ENCODE peak calls at places on chromosomes 1 and 21, in nine cellular contexts. M is AG04450, Y is HCT116, Z is adrenal gland, S is fibroblast of the aortic adventitia, O is psoas muscle, G is AG10803, W is lower lobe of right lung, B is heart right ventricle. I is an unnamed sample.
A peak's percentile ranks its signal among the peaks of the same experiment; 100 is the strongest.

GRCh38 chr1:240280560-240281322 is 189.1 kb downstream of the FMN2 start:
- DNase-seq in M (no peak), Y (no peak), Z (no peak), S (no peak), O (no peak), G (no peak), W (no peak), B (no peak), I (no peak)

GRCh38 chr1:67162954-67163353 is 3.3 kb upstream of the IL23R start:
- DNase-seq in M (no peak), Y (peak; percentile 61), Z (no peak), S (peak; percentile 4), O (no peak), G (no peak), W (no peak), B (no peak), I (no peak)

GRCh38 chr1:166136699-166137401 is 30.0 kb downstream of the FAM78B start:
- DNase-seq in M (no peak), Y (no peak), Z (no peak), S (peak; percentile 82), O (no peak), G (no peak), W (no peak), B (no peak), I (no peak)

GRCh38 chr1:23638786-23639241 is 52.8 kb upstream of the RPL11 start:
- DNase-seq in M (no peak), Y (no peak), Z (peak; percentile 19), S (peak; percentile 75), O (no peak), G (no peak), W (no peak), B (peak; percentile 46), I (no peak)

GRCh38 chr21:41643246-41643966 is 123.4 kb downstream of the RIPK4 start:
- DNase-seq in M (no peak), Y (no peak), Z (no peak), S (no peak), O (no peak), G (no peak), W (no peak), B (no peak), I (no peak)

GRCh38 chr1:56389813-56390539 is 189.4 kb downstream of the PLPP3 start:
- DNase-seq in M (peak; percentile 37), Y (no peak), Z (no peak), S (no peak), O (no peak), G (no peak), W (no peak), B (no peak), I (no peak)

GRCh38 chr1:207004931-207005830 is 27.4 kb downstream of the C1orf116 start:
- DNase-seq in M (peak; percentile 23), Y (peak; percentile 74), Z (peak; percentile 64), S (peak; percentile 70), O (no peak), G (peak; percentile 78), W (peak; percentile 64), B (peak; percentile 45), I (no peak)

GRCh38 chr1:7566417-7567375 is 204.4 kb upstream of the VAMP3 start:
- DNase-seq in M (no peak), Y (no peak), Z (no peak), S (no peak), O (peak; percentile 25), G (no peak), W (no peak), B (no peak), I (no peak)

GRCh38 chr1:9629445-9630201 is 21.9 kb upstream of the PIK3CD start:
- DNase-seq in M (no peak), Y (no peak), Z (peak; percentile 45), S (no peak), O (peak; percentile 73), G (no peak), W (peak; percentile 85), B (peak; percentile 53), I (peak; percentile 70)

GRCh38 chr1:232306269-232306911 is 323.5 kb downstream of the SIPA1L2 start:
- DNase-seq in M (no peak), Y (no peak), Z (no peak), S (peak; percentile 34), O (peak; percentile 60), G (no peak), W (peak; percentile 61), B (peak; percentile 63), I (no peak)

GRCh38 chr1:245247791-245248789 is 93.3 kb downstream of the KIF26B start:
- DNase-seq in M (no peak), Y (no peak), Z (no peak), S (no peak), O (no peak), G (no peak), W (no peak), B (no peak), I (no peak)

GRCh38 chr1:41843378-41843777 is 75.3 kb downstream of the HIVEP3 start:
- DNase-seq in M (peak; percentile 33), Y (no peak), Z (no peak), S (peak; percentile 75), O (no peak), G (peak; percentile 70), W (no peak), B (no peak), I (no peak)

DNA sequence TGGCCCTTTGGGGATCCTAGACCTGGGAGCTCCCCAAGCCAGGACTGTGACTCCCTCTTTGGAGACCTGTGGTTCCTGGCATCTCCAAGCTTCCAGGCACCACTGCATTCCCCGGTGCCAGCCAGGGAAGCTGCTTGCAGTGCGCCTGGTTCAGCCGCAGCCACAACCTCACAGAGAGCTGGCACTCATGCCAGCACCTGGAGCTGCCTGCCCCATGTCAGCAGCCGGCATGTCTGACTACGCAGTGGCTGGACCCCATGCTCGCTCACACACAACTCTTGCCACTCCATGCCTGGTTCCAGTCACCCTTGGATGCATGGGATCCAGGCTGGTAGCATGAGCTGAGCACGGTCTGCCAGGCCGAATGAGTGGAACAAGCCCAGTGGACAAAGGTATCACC is 426.6 kb downstream of the LRRIQ3 start:
- DNase-seq in M (no peak), Y (no peak), Z (no peak), S (no peak), O (no peak), G (no peak), W (peak; percentile 43), B (no peak), I (no peak)
- TF ChIP-seq CTCF in M (no peak), Y (no peak), Z (no peak), S (no peak), O (no peak), G (no peak), W (no peak), B (no peak), I (no peak)

GRCh38 chr1:86856196-86856595 is 57.7 kb downstream of the SELENOF start:
- DNase-seq in M (no peak), Y (no peak), Z (no peak), S (no peak), O (no peak), G (no peak), W (no peak), B (no peak), I (no peak)

GRCh38 chr1:86854352-86854751 is 59.6 kb downstream of the SELENOF start:
- DNase-seq in M (no peak), Y (no peak), Z (no peak), S (no peak), O (no peak), G (no peak), W (no peak), B (no peak), I (no peak)

GRCh38 chr1:86849756-86850155 is 64.2 kb downstream of the SELENOF start:
- DNase-seq in M (no peak), Y (no peak), Z (no peak), S (no peak), O (no peak), G (no peak), W (no peak), B (no peak), I (no peak)

GRCh38 chr1:86852289-86852688 is 61.6 kb downstream of the SELENOF start:
- DNase-seq in M (no peak), Y (no peak), Z (no peak), S (no peak), O (no peak), G (no peak), W (no peak), B (no peak), I (no peak)

GRCh38 chr1:86852737-86853408 is 61.1 kb downstream of the SELENOF start:
- DNase-seq in M (no peak), Y (no peak), Z (no peak), S (no peak), O (no peak), G (no peak), W (no peak), B (no peak), I (no peak)
- TF ChIP-seq CTCF in M (no peak), Y (no peak), Z (no peak), S (no peak), O (no peak), G (no peak), W (no peak), B (no peak), I (no peak)

GRCh38 chr1:167645625-167646410 is 15.8 kb downstream of the RCSD1 start:
- DNase-seq in M (no peak), Y (no peak), Z (no peak), S (no peak), O (no peak), G (no peak), W (no peak), B (no peak), I (no peak)
- TF ChIP-seq CTCF in M (no peak), Y (no peak), Z (no peak), S (no peak), O (no peak), G (no peak), W (no peak), B (no peak), I (no peak)

GRCh38 chr1:38527373-38527966 is 332.1 kb downstream of the RRAGC start:
- DNase-seq in M (no peak), Y (peak; percentile 37), Z (no peak), S (no peak), O (no peak), G (no peak), W (peak; percentile 59), B (no peak), I (peak; percentile 34)

GRCh38 chr1:38528600-38528999 is 331.0 kb downstream of the RRAGC start:
- DNase-seq in M (no peak), Y (no peak), Z (no peak), S (no peak), O (no peak), G (no peak), W (no peak), B (no peak), I (no peak)

GRCh38 chr1:38529946-38530345 is 329.6 kb downstream of the RRAGC start:
- DNase-seq in M (no peak), Y (no peak), Z (no peak), S (no peak), O (no peak), G (no peak), W (no peak), B (no peak), I (no peak)

GRCh38 chr1:38530957-38531356 is 328.6 kb downstream of the RRAGC start:
- DNase-seq in M (no peak), Y (no peak), Z (no peak), S (no peak), O (no peak), G (no peak), W (no peak), B (no peak), I (no peak)

DNA sequence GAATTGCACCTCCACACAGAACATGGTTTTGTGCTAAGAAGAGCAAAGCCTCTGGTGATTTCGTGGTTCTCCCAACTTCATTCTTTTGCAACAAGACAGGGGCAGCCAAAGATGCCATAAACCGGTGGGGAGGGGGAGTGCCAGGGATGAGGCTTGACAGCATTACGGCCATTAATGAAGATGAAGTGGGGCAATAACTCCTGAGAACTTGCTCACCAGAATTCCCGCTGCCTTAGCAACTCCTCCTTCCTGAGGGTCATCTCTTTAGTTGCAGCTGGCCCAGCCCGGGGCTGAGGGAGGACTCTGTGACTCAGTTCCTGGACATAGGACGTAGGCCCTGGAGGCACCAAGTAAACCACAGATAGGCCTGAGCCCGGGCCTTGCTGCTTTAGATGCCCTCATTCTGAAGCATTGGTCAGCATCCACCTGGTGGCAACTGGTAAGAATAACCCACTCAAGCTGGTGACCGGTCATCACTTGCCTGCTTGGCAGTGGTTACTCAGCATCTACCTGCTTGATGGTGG is 330.2 kb downstream of the RRAGC start:
- DNase-seq in M (no peak), Y (no peak), Z (no peak), S (no peak), O (no peak), G (no peak), W (no peak), B (no peak), I (no peak)
- TF ChIP-seq CTCF in M (no peak), Y (no peak), Z (no peak), S (no peak), O (no peak), G (no peak), W (no peak), B (no peak), I (no peak)